ENCODE peak calls at places on chromosomes 12 and 14, in seven cellular contexts. B, X, S, I, V, A and L are unnamed samples.

GRCh38 chr14:64968651-64969050 is 3.5 kb downstream of the RAB15 start:
- DNase-seq in V (no peak), X (no peak), I (no peak), B (no peak), A (no peak), S (no peak), L (no peak)

GRCh38 chr14:89207925-89208328 is 209.1 kb downstream of the FOXN3 start:
- DNase-seq in A (no peak), I (no peak), S (no peak), V (no peak), B (no peak), X (no peak), L (no peak)

GRCh38 chr14:53214384-53214783 is 61.3 kb upstream of the DDHD1 start:
- DNase-seq in I (no peak), A (peak), B (no peak), X (no peak), V (no peak), S (peak), L (no peak)

GRCh38 chr12:109281452-109281851 is 27.6 kb downstream of the FOXN4 start:
- DNase-seq in X (no peak), S (no peak), B (no peak), V (no peak), I (no peak), A (no peak), L (no peak)

GRCh38 chr12:25708661-25709060 is 155.6 kb upstream of the LMNTD1 start:
- DNase-seq in A (no peak), V (no peak), X (no peak), B (no peak), S (no peak), I (no peak), L (no peak)

GRCh38 chr12:132281021-132281420 is 48.4 kb downstream of the GALNT9 start:
- DNase-seq in V (no peak), B (no peak), X (no peak), A (peak), I (no peak), S (no peak), L (no peak)

GRCh38 chr12:76399040-76399439 is 50.8 kb upstream of the BBS10 start:
- DNase-seq in I (no peak), A (no peak), X (no peak), S (no peak), V (no peak), B (no peak), L (no peak)

GRCh38 chr14:50772361-50772760 is 58.6 kb downstream of the NIN start:
- DNase-seq in V (no peak), X (no peak), S (peak), I (no peak), A (no peak), B (no peak), L (no peak)

GRCh38 chr12:49105504-49106120 is 5.0 kb downstream of the LMBR1L start:
- DNase-seq in A (no peak), I (no peak), S (no peak), V (peak), X (no peak), B (no peak), L (no peak)

GRCh38 chr12:103887738-103888137 is 42.5 kb upstream of the HSP90B1 start:
- DNase-seq in X (no peak), A (no peak), I (no peak), S (no peak), V (no peak), B (no peak), L (no peak)

GRCh38 chr12:85029456-85029855 is 6.6 kb downstream of the TSPAN19 start:
- DNase-seq in V (peak), B (peak), I (no peak), A (no peak), S (peak), X (no peak), L (no peak)

GRCh38 chr12:124036117-124037109 is 63.4 kb downstream of the ZNF664 start:
- DNase-seq in B (peak), V (no peak), A (peak), X (no peak), S (peak), I (no peak), L (no peak)

GRCh38 chr12:7869137-7869536 is 3.6 kb downstream of the SLC2A14 start:
- DNase-seq in I (no peak), A (no peak), X (no peak), V (peak), B (no peak), S (peak), L (no peak)

GRCh38 chr12:57094194-57095160 is 5.6 kb downstream of the NAB2 start:
- DNase-seq in B (no peak), V (no peak), I (no peak), S (no peak), X (peak), A (no peak), L (no peak)

GRCh38 chr14:105050551-105050897 is 14.7 kb downstream of the GPR132 start:
- DNase-seq in V (peak), A (no peak), S (peak), B (no peak), X (no peak), I (peak), L (no peak)

GRCh38 chr14:77107228-77107627 is 9.2 kb downstream of the CIPC start:
- DNase-seq in A (no peak), S (peak), X (no peak), I (no peak), V (no peak), B (no peak), L (no peak)

GRCh38 chr14:77106666-77107065 is 8.6 kb downstream of the CIPC start:
- DNase-seq in S (no peak), X (no peak), B (no peak), A (no peak), I (no peak), V (no peak), L (no peak)

GRCh38 chr14:77110286-77110685 is 12.2 kb downstream of the CIPC start:
- DNase-seq in S (no peak), B (no peak), X (no peak), I (no peak), A (no peak), V (no peak), L (no peak)

GRCh38 chr14:77109656-77110055 is 11.6 kb downstream of the CIPC start:
- DNase-seq in I (no peak), X (no peak), V (no peak), S (peak), A (no peak), B (no peak), L (no peak)

GRCh38 chr14:77108753-77109152 is 10.7 kb downstream of the CIPC start:
- DNase-seq in S (no peak), V (no peak), A (no peak), X (no peak), I (no peak), B (no peak), L (no peak)
- TF ChIP-seq CTCF in S (no peak), V (no peak), A (no peak), X (no peak), I (no peak), B (no peak), L (no peak)

DNA sequence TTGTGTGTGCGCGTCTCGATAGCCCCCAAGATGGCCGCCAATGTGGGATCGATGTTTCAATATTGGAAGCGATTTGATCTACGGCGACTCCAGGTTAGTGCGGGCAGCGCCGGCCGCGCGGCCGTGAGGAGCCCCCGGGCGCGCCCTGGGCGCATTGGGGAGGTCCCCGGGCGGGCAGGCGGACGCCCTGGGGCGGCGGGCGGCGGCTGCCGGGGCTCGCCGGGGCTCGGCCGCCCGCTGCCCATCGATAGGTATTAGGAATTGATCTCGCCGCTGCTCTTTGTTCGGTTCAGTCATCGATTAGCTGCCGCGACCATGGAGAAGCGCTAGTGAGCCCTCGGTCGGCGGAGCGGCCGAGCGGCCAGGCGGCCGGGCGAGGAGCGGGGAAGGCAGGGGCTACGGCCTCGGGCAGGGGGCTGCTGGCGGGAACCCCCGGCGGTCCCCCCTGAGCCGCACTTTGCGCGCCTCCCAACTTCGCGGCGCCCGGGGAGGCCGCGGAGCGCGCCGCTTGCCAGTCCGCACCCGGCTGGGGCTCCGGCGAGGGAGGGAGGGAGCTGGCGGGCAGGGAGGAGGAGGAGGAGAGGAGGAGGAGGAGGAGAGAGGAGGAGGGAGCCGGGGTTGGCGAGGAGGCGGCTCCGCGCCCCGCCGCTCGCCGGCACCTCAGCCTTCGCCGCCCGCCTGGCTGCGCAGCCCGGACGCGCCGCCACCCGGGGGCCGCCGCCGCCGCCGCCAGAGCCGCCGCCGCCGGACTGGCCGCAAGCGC is 114.0 kb upstream of the MYL2 start:
- DNase-seq in I (no peak), B (peak), V (peak), X (no peak), A (no peak), S (peak), L (no peak)
- H3K4me3 ChIP-seq in I (no peak), B (no peak), V (peak), X (no peak), A (peak), S (no peak), L (no peak)

GRCh38 chr14:92600318-92601053 is 86.9 kb downstream of the RIN3 start:
- DNase-seq in S (peak), B (no peak), V (peak), X (no peak), I (no peak), A (no peak), L (peak)
- TF ChIP-seq CTCF in S (peak), B (no peak), V (no peak), X (no peak), I (no peak), A (no peak), L (peak)

GRCh38 chr12:14260011-14260993 is 105.2 kb upstream of the ATF7IP start:
- DNase-seq in I (peak), B (peak), A (peak), V (peak), X (peak), S (peak), L (peak)
- H3K4me3 ChIP-seq in I (no peak), B (no peak), A (peak), V (no peak), X (no peak), S (no peak), L (no peak)

DNA sequence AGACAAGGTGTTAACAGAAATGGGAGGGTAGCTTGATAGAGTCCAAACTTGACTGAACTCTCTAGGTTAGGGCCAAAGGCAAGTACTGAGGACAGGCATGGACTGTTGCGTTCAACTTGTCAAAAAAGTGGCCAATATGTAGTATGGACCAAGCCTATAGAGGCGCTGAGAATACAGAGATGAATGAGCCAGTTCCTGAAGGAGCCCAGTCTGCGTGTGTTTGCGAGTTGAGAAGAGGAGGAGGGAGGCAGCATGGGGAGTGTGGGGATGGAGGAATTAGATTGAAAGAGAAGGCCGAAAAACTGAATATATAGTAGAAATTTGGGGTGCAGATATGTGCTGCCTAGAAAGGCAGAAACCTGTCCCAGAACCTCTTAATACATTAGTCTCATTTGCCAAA is 412.4 kb downstream of the PCNX1 start:
- DNase-seq in X (no peak), V (peak), I (no peak), B (peak), S (peak), A (peak), L (no peak)
- TF ChIP-seq CTCF in X (no peak), V (no peak), I (no peak), B (no peak), S (no peak), A (no peak), L (no peak)

GRCh38 chr14:85063747-85064146 is 466.2 kb upstream of the FLRT2 start:
- DNase-seq in V (no peak), I (no peak), A (no peak), B (no peak), S (no peak), X (no peak), L (no peak)
- H3K4me3 ChIP-seq in V (no peak), I (no peak), A (no peak), B (no peak), S (no peak), X (no peak), L (no peak)

DNA sequence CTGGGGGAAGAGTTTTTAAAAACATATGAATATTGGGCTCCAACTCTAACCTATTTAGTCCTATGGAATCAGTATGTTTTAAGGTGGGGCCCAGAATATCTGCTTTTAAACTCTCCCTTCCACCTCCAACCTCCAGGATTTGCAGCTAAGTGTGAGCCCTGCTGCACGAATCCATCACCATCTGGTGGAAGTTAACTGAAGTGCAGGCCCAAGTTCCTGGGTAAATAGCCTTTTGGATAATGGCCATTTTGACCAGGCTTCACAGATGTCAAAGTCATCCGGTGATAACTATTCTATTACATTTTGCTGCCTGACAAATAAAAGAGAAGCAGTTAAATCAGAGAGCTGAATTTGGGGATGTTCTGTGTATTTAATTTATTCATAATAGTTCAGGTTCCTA is 58.1 kb upstream of the RMST start:
- DNase-seq in S (no peak), B (peak), X (no peak), A (peak), I (no peak), V (peak), L (no peak)
- TF ChIP-seq CTCF in S (peak), B (peak), X (no peak), A (peak), I (peak), V (peak), L (peak)

GRCh38 chr12:12892670-12893290 is 1.4 kb downstream of the GPRC5A start:
- DNase-seq in I (peak), V (no peak), A (no peak), S (no peak), B (no peak), X (no peak), L (no peak)
- H3K4me3 ChIP-seq in I (peak), V (peak), A (no peak), S (peak), B (peak), X (no peak), L (peak)

DNA sequence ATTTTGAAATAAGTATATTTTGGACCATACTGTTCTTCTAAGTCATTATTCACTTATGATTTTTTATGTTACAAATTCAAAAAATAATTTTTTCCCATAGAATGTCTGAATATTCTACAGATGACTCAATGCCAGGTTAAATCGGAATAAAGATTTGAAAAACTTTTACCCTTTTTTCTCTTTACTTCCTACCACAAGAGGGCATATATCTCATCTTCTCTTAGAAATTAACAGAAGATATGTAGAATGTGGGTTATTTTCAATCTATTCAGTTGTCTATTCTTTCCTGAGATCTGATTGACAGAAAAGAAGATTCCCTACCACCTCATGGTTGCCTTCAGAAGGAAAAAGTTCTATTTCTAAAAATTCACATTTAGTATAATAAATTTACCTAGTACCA is 53.0 kb upstream of the KITLG start:
- DNase-seq in X (no peak), B (no peak), A (no peak), S (peak), I (no peak), V (no peak), L (no peak)
- TF ChIP-seq CTCF in X (no peak), B (peak), A (no peak), S (no peak), I (no peak), V (no peak), L (peak)